ENCODE peak calls at places on chromosome 14, in seven cellular contexts. W is amygdala, L is AG09319, B is renal cortical epithelial cell, K is GM20000, E is NCI-H2171, R is progenitor cell of endocrine pancreas. C is an unnamed sample.

GRCh38 chr14:34926552-34926951 is 51.4 kb upstream of the BAZ1A start:
- DNase-seq in W (no peak), L (no peak), R (no peak), E (no peak), K (no peak), B (no peak), C (no peak)

GRCh38 chr14:102795060-102795925 is 18.0 kb downstream of the TRAF3 start:
- DNase-seq in L (no peak), R (no peak), B (peak; percentile 84), E (no peak), K (peak; percentile 48), W (no peak), C (peak; percentile 36)

GRCh38 chr14:104341532-104342434 is 203.4 kb downstream of the KIF26A start:
- DNase-seq in L (no peak), B (no peak), W (no peak), K (peak; percentile 56), E (peak; percentile 96), R (peak; percentile 35), C (no peak)

GRCh38 chr14:64682173-64682710 is 22.0 kb upstream of the PLEKHG3 start:
- DNase-seq in L (peak; percentile 41), W (no peak), B (peak; percentile 79), R (no peak), K (no peak), E (no peak), C (no peak)

GRCh38 chr14:91331761-91332447 is 85.7 kb downstream of the CCDC88C start:
- DNase-seq in R (no peak), B (no peak), L (no peak), W (no peak), K (no peak), E (no peak), C (no peak)

GRCh38 chr14:22657861-22658260 is 13.7 kb upstream of the OR6J1 start:
- DNase-seq in K (peak; percentile 36), B (peak; percentile 76), W (no peak), R (no peak), L (no peak), E (no peak), C (no peak)

GRCh38 chr14:104030958-104031357 is 54.5 kb upstream of the ASPG start:
- DNase-seq in L (no peak), K (no peak), R (no peak), E (peak; percentile 12), B (no peak), W (no peak), C (no peak)

GRCh38 chr14:39228509-39229221 is 5.0 kb upstream of the MIA2 start:
- DNase-seq in W (no peak), E (no peak), K (no peak), L (no peak), R (no peak), B (no peak), C (no peak)

GRCh38 chr14:98240396-98240795 is 1031.6 kb downstream of the BCL11B start:
- DNase-seq in R (no peak), L (no peak), B (no peak), E (no peak), K (no peak), W (no peak), C (no peak)

GRCh38 chr14:75715926-75716780 is 55.1 kb downstream of the TTLL5 start:
- DNase-seq in L (peak; percentile 75), E (no peak), W (no peak), K (no peak), R (no peak), B (peak; percentile 50), C (peak; percentile 71)

GRCh38 chr14:30754778-30755177 is 119.6 kb upstream of the COCH start:
- DNase-seq in R (no peak), E (no peak), B (no peak), K (no peak), L (no peak), W (no peak), C (no peak)

GRCh38 chr14:102479107-102479506 is 30.5 kb downstream of the ANKRD9 start:
- DNase-seq in K (no peak), R (no peak), L (no peak), E (no peak), W (no peak), B (no peak), C (no peak)

GRCh38 chr14:22221508-22221907 is 367.5 kb downstream of the DAD1 start:
- DNase-seq in W (no peak), E (peak; percentile 10), B (peak; percentile 41), L (no peak), R (no peak), K (peak; percentile 34), C (no peak)

GRCh38 chr14:101587403-101587998 is 26.2 kb downstream of the DIO3 start:
- DNase-seq in R (no peak), L (no peak), E (no peak), B (no peak), K (no peak), W (no peak), C (no peak)

GRCh38 chr14:85948163-85948562 is 418.2 kb downstream of the FLRT2 start:
- DNase-seq in B (no peak), E (no peak), L (no peak), K (no peak), R (no peak), W (no peak), C (no peak)

GRCh38 chr14:92465353-92466067 is 48.1 kb upstream of the RIN3 start:
- DNase-seq in K (no peak), R (no peak), W (no peak), E (no peak), L (no peak), B (no peak), C (no peak)

GRCh38 chr14:50045039-50045711 is 71.2 kb downstream of the VCPKMT start:
- DNase-seq in W (no peak), L (peak; percentile 75), B (peak; percentile 65), R (no peak), K (peak; percentile 69), E (no peak), C (no peak)

GRCh38 chr14:100417466-100417865 is 94.3 kb downstream of the SLC25A47 start:
- DNase-seq in W (no peak), R (peak; percentile 43), E (peak; percentile 29), K (no peak), B (peak; percentile 93), L (peak; percentile 59), C (peak; percentile 84)

GRCh38 chr14:63993992-63994391 is 141.2 kb downstream of the SYNE2 start:
- DNase-seq in K (no peak), L (no peak), W (no peak), R (no peak), E (no peak), B (peak; percentile 2), C (no peak)

GRCh38 chr14:35332517-35333346 is 40.5 kb downstream of the PSMA6 start:
- DNase-seq in R (no peak), L (no peak), K (peak; percentile 44), B (peak; percentile 39), W (no peak), E (no peak), C (no peak)

GRCh38 chr14:55838529-55839052 is 258.6 kb downstream of the KTN1 start:
- DNase-seq in K (no peak), W (no peak), E (no peak), R (no peak), B (no peak), L (no peak), C (no peak)

GRCh38 chr14:68389973-68390372 is 402.9 kb downstream of the ZFP36L1 start:
- DNase-seq in E (no peak), W (no peak), B (no peak), R (no peak), L (no peak), K (no peak), C (no peak)

GRCh38 chr14:56359245-56359644 is 220.4 kb upstream of the TMEM260 start:
- DNase-seq in R (no peak), B (no peak), E (no peak), L (no peak), K (no peak), W (no peak), C (no peak)

GRCh38 chr14:52547526-52547925 is 4.8 kb downstream of the TXNDC16 start:
- DNase-seq in R (no peak), E (no peak), B (no peak), K (no peak), W (no peak), L (no peak), C (no peak)

GRCh38 chr14:29716150-29716549 is 211.5 kb downstream of the PRKD1 start:
- DNase-seq in E (no peak), R (no peak), K (no peak), B (no peak), L (no peak), W (no peak), C (no peak)